ENCODE peak calls at places on chromosome 2, in seven cellular contexts. R is small intestine, Q is left ventricle myocardium superior, C is omental fat pad, S is pancreas, G is GM18507, J is transverse colon. H is an unnamed sample.

GRCh38 chr2:183630964-183631363 is 506.7 kb downstream of the NUP35 start:
- DNase-seq in R (no peak), J (no peak), C (no peak), G (no peak), Q (no peak), S (no peak), H (no peak)

GRCh38 chr2:134502090-134502487 is 216.7 kb downstream of the TMEM163 start:
- DNase-seq in S (no peak), Q (no peak), J (no peak), G (no peak), C (no peak), R (no peak), H (no peak)

GRCh38 chr2:112033600-112033999 is 21.5 kb upstream of the TMEM87B start:
- DNase-seq in Q (no peak), R (no peak), J (no peak), G (no peak), C (no peak), S (no peak), H (no peak)

GRCh38 chr2:88078624-88079169 is 11.1 kb downstream of the SMYD1 start:
- DNase-seq in R (no peak), C (no peak), J (no peak), S (no peak), G (no peak), Q (no peak), H (no peak)

GRCh38 chr2:161102770-161103450 is 57.3 kb upstream of the TANK start:
- DNase-seq in R (no peak), C (no peak), G (no peak), J (no peak), Q (no peak), S (no peak), H (no peak)

GRCh38 chr2:231900486-231900942 is 25.7 kb downstream of the NPPC start:
- DNase-seq in G (peak), R (peak), C (peak), S (peak), Q (peak), J (peak), H (no peak)

GRCh38 chr2:175605989-175606841 is 395.9 kb downstream of the LNPK start:
- DNase-seq in Q (no peak), R (peak), G (no peak), S (no peak), J (no peak), C (no peak), H (no peak)

GRCh38 chr2:200352631-200353030 is 46.1 kb downstream of the SPATS2L start:
- DNase-seq in C (no peak), R (peak), G (no peak), Q (no peak), S (no peak), J (no peak), H (no peak)

GRCh38 chr2:64325852-64326577 is 127.9 kb upstream of the LGALSL start:
- DNase-seq in C (no peak), J (peak), G (peak), R (peak), S (no peak), Q (no peak), H (no peak)

GRCh38 chr2:205800804-205801203 is 118.5 kb downstream of the NRP2 start:
- DNase-seq in Q (no peak), R (peak), J (peak), G (no peak), S (peak), C (no peak), H (no peak)